ENCODE peak calls at places on chromosomes 16 and 17, in nine cellular contexts. X is CD4-positive, CD25-positive, alpha-beta regulatory T cell; D is iris pigment epithelial cell; P is mammary epithelial cell; M is lower leg skin; Y is head of caudate nucleus; H is sigmoid colon; W is AG09309; V is activated CD4-positive, alpha-beta T cell treated with anti-CD3 and anti-CD28 coated beads for 36 hours. Z is an unnamed sample.

GRCh38 chr17:44875761-44876160 is 23.5 kb downstream of the EFTUD2 start:
- DNase-seq in X (no peak), D (no peak), P (no peak), M (no peak), Y (no peak), H (no peak), W (no peak), V (no peak), Z (no peak)

GRCh38 chr16:74083582-74083981 is 213.0 kb upstream of the PSMD7 start:
- DNase-seq in X (no peak), D (no peak), P (no peak), M (no peak), Y (no peak), H (no peak), W (no peak), V (no peak), Z (no peak)

GRCh38 chr17:80860703-80861359 is 130.8 kb upstream of the CHMP6 start:
- DNase-seq in X (no peak), D (no peak), P (no peak), M (no peak), Y (no peak), H (no peak), W (no peak), V (no peak), Z (no peak)

GRCh38 chr17:81565231-81565630 is 13.1 kb upstream of the FAAP100 start:
- DNase-seq in X (no peak), D (no peak), P (no peak), M (no peak), Y (no peak), H (no peak), W (no peak), V (no peak), Z (no peak)

GRCh38 chr16:17330019-17330570 is 140.7 kb downstream of the XYLT1 start:
- DNase-seq in X (no peak), D (no peak), P (no peak), M (no peak), Y (no peak), H (no peak), W (no peak), V (no peak), Z (no peak)

GRCh38 chr16:27232061-27232841 is 28.9 kb downstream of the KDM8 start:
- DNase-seq in X (no peak), D (no peak), P (no peak), M (no peak), Y (peak), H (peak), W (no peak), V (peak), Z (peak)

GRCh38 chr17:49994085-49995054 is 654 bp downstream of the DLX3 start:
- DNase-seq in X (no peak), D (no peak), P (no peak), M (peak), Y (no peak), H (no peak), W (no peak), V (peak), Z (no peak)

GRCh38 chr16:15446901-15447300 is 12.5 kb downstream of the BMERB1 start:
- DNase-seq in X (no peak), D (no peak), P (no peak), M (no peak), Y (no peak), H (no peak), W (no peak), V (no peak), Z (no peak)

GRCh38 chr17:44345497-44346026 is 460 bp downstream of the GRN start:
- DNase-seq in X (peak), D (peak), P (peak), M (no peak), Y (peak), H (no peak), W (no peak), V (peak), Z (peak)

GRCh38 chr17:48753794-48754499 is 25.4 kb upstream of the HOXB13 start:
- DNase-seq in X (no peak), D (no peak), P (no peak), M (no peak), Y (no peak), H (no peak), W (no peak), V (no peak), Z (no peak)

GRCh38 chr17:44921122-44921882 is 6.0 kb upstream of the GFAP start:
- DNase-seq in X (no peak), D (no peak), P (no peak), M (peak), Y (no peak), H (peak), W (no peak), V (no peak), Z (no peak)

GRCh38 chr16:82092711-82093110 is 57.7 kb downstream of the HSD17B2 start:
- DNase-seq in X (no peak), D (no peak), P (no peak), M (no peak), Y (no peak), H (no peak), W (no peak), V (no peak), Z (peak)

GRCh38 chr17:49638818-49639217 is 39.1 kb downstream of the SPOP start:
- DNase-seq in X (no peak), D (no peak), P (no peak), M (no peak), Y (no peak), H (no peak), W (no peak), V (no peak), Z (no peak)

GRCh38 chr16:65510241-65510640 is 388.4 kb upstream of the CDH11 start:
- DNase-seq in X (no peak), D (no peak), P (no peak), M (no peak), Y (no peak), H (no peak), W (no peak), V (no peak), Z (no peak)

GRCh38 chr16:4290236-4290830 is 17.5 kb upstream of the TFAP4 start:
- DNase-seq in X (no peak), D (peak), P (peak), M (no peak), Y (no peak), H (no peak), W (no peak), V (no peak), Z (peak)

GRCh38 chr17:44004761-44005526 is 522 bp downstream of the NAGS start:
- DNase-seq in X (peak), D (peak), P (no peak), M (peak), Y (no peak), H (no peak), W (no peak), V (peak), Z (no peak)

GRCh38 chr17:81285179-81285878 is 9.8 kb downstream of the SLC38A10 start:
- DNase-seq in X (peak), D (peak), P (no peak), M (peak), Y (peak), H (peak), W (no peak), V (peak), Z (no peak)

GRCh38 chr16:81035975-81036750 is 521 bp downstream of the ATMIN start:
- DNase-seq in X (peak), D (peak), P (peak), M (no peak), Y (peak), H (peak), W (no peak), V (peak), Z (peak)

GRCh38 chr17:40936976-40937375 is 470 bp downstream of the KRT23 start:
- DNase-seq in X (no peak), D (no peak), P (no peak), M (no peak), Y (peak), H (no peak), W (no peak), V (no peak), Z (no peak)

GRCh38 chr17:4920351-4921048 is 11.6 kb upstream of the GP1BA start:
- DNase-seq in X (no peak), D (peak), P (peak), M (no peak), Y (no peak), H (no peak), W (no peak), V (no peak), Z (peak)

GRCh38 chr17:2176484-2177175 is 121.7 kb downstream of the HIC1 start:
- DNase-seq in X (no peak), D (peak), P (no peak), M (peak), Y (no peak), H (peak), W (no peak), V (no peak), Z (no peak)

GRCh38 chr17:64653325-64653984 is 8.7 kb downstream of the SMURF2 start:
- DNase-seq in X (no peak), D (peak), P (peak), M (no peak), Y (no peak), H (no peak), W (no peak), V (no peak), Z (no peak)

GRCh38 chr16:23666919-23667659 is 11.6 kb upstream of the PLK1 start:
- DNase-seq in X (no peak), D (no peak), P (no peak), M (peak), Y (no peak), H (no peak), W (no peak), V (no peak), Z (no peak)

Z was measured in NCI-H226.